ENCODE peak calls at places on chromosomes 11 and 22, in four cellular contexts. N is fibroblast of lung, F is bronchial epithelial cell, K is Caco-2. B is an unnamed sample.

GRCh38 chr11:77090373-77091111 is 12.1 kb upstream of the OMP start:
- DNase-seq in N (no peak), F (no peak), K (no peak), B (no peak)

GRCh38 chr11:11179239-11179638 is 173.8 kb downstream of the CSNK2A3 start:
- DNase-seq in N (peak), F (peak), K (no peak), B (no peak)

GRCh38 chr11:70331901-70332300 is 61.4 kb downstream of the PPFIA1 start:
- DNase-seq in N (no peak), F (no peak), K (no peak), B (no peak)

GRCh38 chr11:86743223-86744118 is 56.9 kb upstream of the PRSS23 start:
- DNase-seq in N (peak), F (peak), K (no peak), B (peak)

GRCh38 chr11:70437111-70437784 is 38.9 kb downstream of the CTTN start:
- DNase-seq in N (no peak), F (no peak), K (no peak), B (no peak)

GRCh38 chr11:85737738-85738137 is 51.7 kb upstream of the CCDC89 start:
- DNase-seq in N (no peak), F (no peak), K (no peak), B (no peak)

GRCh38 chr22:46045459-46046298 is 68.7 kb upstream of the WNT7B start:
- DNase-seq in N (no peak), F (no peak), K (no peak), B (no peak)

GRCh38 chr11:21768388-21768787 is 424.5 kb upstream of the ANO5 start:
- DNase-seq in N (no peak), F (no peak), K (no peak), B (no peak)

GRCh38 chr11:2770556-2771301 is 70.9 kb upstream of the KCNQ1OT1 start:
- DNase-seq in N (no peak), F (no peak), K (no peak), B (no peak)

GRCh38 chr11:46649180-46649738 is 31.9 kb downstream of the ATG13 start:
- DNase-seq in N (peak), F (peak), K (no peak), B (peak)

GRCh38 chr11:98300777-98301176 is 720.0 kb upstream of the CNTN5 start:
- DNase-seq in N (no peak), F (no peak), K (no peak), B (no peak)

GRCh38 chr11:94938399-94939055 is 34.8 kb downstream of the CWC15 start:
- DNase-seq in N (peak), F (no peak), K (no peak), B (peak)

GRCh38 chr11:119664063-119664572 is 64.9 kb downstream of the NECTIN1 start:
- DNase-seq in N (no peak), F (no peak), K (peak), B (no peak)

GRCh38 chr11:105781807-105782206 is 171.9 kb downstream of the GRIA4 start:
- DNase-seq in N (no peak), F (no peak), K (no peak), B (no peak)

GRCh38 chr11:26522912-26523610 is 49.0 kb downstream of the MUC15 start:
- DNase-seq in N (peak), F (peak), K (peak), B (no peak)

GRCh38 chr11:46300270-46300669 is 22.8 kb downstream of the CREB3L1 start:
- DNase-seq in N (no peak), F (peak), K (no peak), B (no peak)

GRCh38 chr11:32374261-32374711 is 61.1 kb downstream of the WT1 start:
- DNase-seq in N (no peak), F (no peak), K (peak), B (peak)

GRCh38 chr11:116948375-116948774 is 111.0 kb upstream of the APOA1 start:
- DNase-seq in N (peak), F (peak), K (no peak), B (no peak)

GRCh38 chr22:46576556-46577351 is 39.3 kb upstream of the CELSR1 start:
- DNase-seq in N (peak), F (no peak), K (peak), B (no peak)

GRCh38 chr11:44725016-44725651 is 1.6 kb upstream of the TSPAN18 start:
- DNase-seq in N (no peak), F (peak), K (no peak), B (no peak)

GRCh38 chr22:27748355-27749168 is 53.0 kb downstream of the MN1 start:
- DNase-seq in N (peak), F (peak), K (no peak), B (peak)

GRCh38 chr22:43897751-43898261 is 6.0 kb upstream of the PNPLA5 start:
- DNase-seq in N (peak), F (peak), K (no peak), B (no peak)

GRCh38 chr22:17842386-17842785 is 68.1 kb upstream of the BID start:
- DNase-seq in N (no peak), F (no peak), K (no peak), B (no peak)

GRCh38 chr11:46747150-46747549 is 28.1 kb downstream of the F2 start:
- DNase-seq in N (no peak), F (no peak), K (no peak), B (no peak)

GRCh38 chr11:19436932-19437331 is 196.2 kb upstream of the E2F8 start:
- DNase-seq in N (no peak), F (no peak), K (no peak), B (no peak)

GRCh38 chr11:43583548-43583947 is 97.0 kb upstream of the HSD17B12 start:
- DNase-seq in N (no peak), F (no peak), K (no peak), B (no peak)

GRCh38 chr11:434496-434895 is 7.3 kb downstream of the ANO9 start:
- DNase-seq in N (no peak), F (no peak), K (no peak), B (no peak)

GRCh38 chr11:47503227-47503626 is 49.7 kb downstream of the CELF1 start:
- DNase-seq in N (no peak), F (no peak), K (no peak), B (no peak)

GRCh38 chr11:1049431-1049891 is 12.9 kb upstream of the MUC6 start:
- DNase-seq in N (no peak), F (peak), K (no peak), B (no peak)

GRCh38 chr22:22893077-22893805 is 5.6 kb downstream of the IGLL5 start:
- DNase-seq in N (no peak), F (no peak), K (no peak), B (no peak)

GRCh38 chr22:20273720-20274119 is 5.6 kb upstream of the RTN4R start:
- DNase-seq in N (no peak), F (no peak), K (no peak), B (no peak)

GRCh38 chr11:70398834-70399680 is 728 bp downstream of the CTTN start:
- DNase-seq in N (no peak), F (no peak), K (peak), B (no peak)

GRCh38 chr11:87901366-87901765 is 273.9 kb downstream of the RAB38 start:
- DNase-seq in N (no peak), F (no peak), K (no peak), B (no peak)

GRCh38 chr11:1194977-1195689 is 27.7 kb upstream of the MUC5B start:
- DNase-seq in N (no peak), F (no peak), K (no peak), B (no peak)

GRCh38 chr22:29108137-29108536 is 35.3 kb downstream of the KREMEN1 start:
- DNase-seq in N (peak), F (peak), K (peak), B (no peak)

GRCh38 chr22:45531441-45531840 is 28.8 kb downstream of the FBLN1 start:
- DNase-seq in N (no peak), F (peak), K (no peak), B (no peak)

GRCh38 chr22:24178021-24178431 is 3.3 kb upstream of the SUSD2 start:
- DNase-seq in N (no peak), F (no peak), K (no peak), B (no peak)

GRCh38 chr22:41902932-41903421 is 11.9 kb downstream of the SHISA8 start:
- DNase-seq in N (no peak), F (no peak), K (no peak), B (no peak)

GRCh38 chr22:30348837-30349236 is 7.9 kb downstream of the SF3A1 start:
- DNase-seq in N (no peak), F (no peak), K (no peak), B (peak)

GRCh38 chr11:12411806-12412727 is 34.7 kb downstream of the PARVA start:
- DNase-seq in N (peak), F (peak), K (peak), B (peak)
- TF ChIP-seq CTCF in N (peak), F (peak), K (peak), B (peak)

DNA sequence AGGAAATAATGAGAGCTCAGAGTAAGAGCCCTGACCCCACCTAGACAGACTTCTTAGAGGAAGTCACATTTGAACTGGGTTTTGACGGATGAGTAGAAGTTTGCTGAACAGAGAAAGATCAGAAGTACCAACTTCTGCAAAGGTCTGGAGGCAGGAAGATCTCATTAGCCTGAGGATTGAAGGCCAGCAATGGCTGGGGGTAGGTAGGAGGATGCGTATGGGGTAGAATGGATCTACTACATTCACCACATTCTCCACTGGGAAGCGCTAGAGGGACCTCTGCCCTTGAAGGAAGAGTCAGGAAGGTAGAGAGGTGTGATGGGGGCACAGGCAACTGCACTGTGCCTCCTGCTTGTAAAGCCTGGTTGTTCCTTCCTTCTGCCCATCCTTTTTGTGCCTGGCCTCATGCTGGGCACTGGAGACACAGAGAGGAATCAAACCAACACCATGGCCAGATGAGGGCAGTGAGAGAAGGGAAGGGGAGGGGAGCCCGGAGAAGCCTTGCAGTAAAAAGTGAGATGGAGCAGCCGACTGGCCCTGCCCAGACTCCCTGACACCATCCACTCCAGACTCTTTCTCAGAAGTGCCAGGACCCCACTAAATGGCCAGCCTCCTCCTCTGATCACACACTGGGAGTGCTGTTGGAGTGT is 4.9 kb downstream of the TPBGL start:
- DNase-seq in N (no peak), F (no peak), K (no peak), B (no peak)
- TF ChIP-seq CTCF in N (no peak), F (no peak), K (no peak), B (no peak)

GRCh38 chr11:8914661-8915018 is 3.7 kb downstream of the AKIP1 start:
- DNase-seq in N (no peak), F (no peak), K (no peak), B (no peak)
- TF ChIP-seq CTCF in N (no peak), F (no peak), K (no peak), B (no peak)

GRCh38 chr11:134470238-134470637 is 58.2 kb upstream of the B3GAT1 start:
- DNase-seq in N (no peak), F (no peak), K (no peak), B (no peak)
- TF ChIP-seq CTCF in N (no peak), F (no peak), K (no peak), B (no peak)

GRCh38 chr11:6298605-6299004 is 21.7 kb downstream of the CAVIN3 start:
- DNase-seq in N (peak), F (peak), K (peak), B (no peak)
- TF ChIP-seq CTCF in N (peak), F (peak), K (peak), B (peak)

GRCh38 chr11:9831122-9831521 is 167.2 kb downstream of the SWAP70 start:
- DNase-seq in N (no peak), F (no peak), K (no peak), B (no peak)
- TF ChIP-seq CTCF in N (no peak), F (no peak), K (no peak), B (no peak)

GRCh38 chr11:102451693-102452460 is 688 bp downstream of the TMEM123 start:
- DNase-seq in N (peak), F (peak), K (peak), B (no peak)
- TF ChIP-seq CTCF in N (no peak), F (peak), K (peak), B (peak)

GRCh38 chr11:66313321-66314185 is 3.3 kb downstream of the CD248 start:
- DNase-seq in N (peak), F (no peak), K (no peak), B (no peak)
- TF ChIP-seq CTCF in N (peak), F (no peak), K (peak), B (peak)

GRCh38 chr11:120869097-120869496 is 154.8 kb upstream of the TBCEL start:
- DNase-seq in N (no peak), F (no peak), K (no peak), B (no peak)
- TF ChIP-seq CTCF in N (no peak), F (no peak), K (no peak), B (no peak)